ENCODE peak calls at places on chromosome 20, in four cellular contexts. L is choroid plexus epithelial cell, W is mucosa of gallbladder, C is ureter. I is an unnamed sample.

GRCh38 chr20:38075161-38075998 is 41.8 kb downstream of the RPRD1B start:
- DNase-seq in C (no peak), L (peak), W (no peak), I (peak)

GRCh38 chr20:34180460-34181108 is 60.6 kb upstream of the ASIP start:
- DNase-seq in C (peak), W (no peak), L (no peak), I (no peak)

GRCh38 chr20:16608265-16608636 is 35.0 kb upstream of the KIF16B start:
- DNase-seq in W (no peak), L (no peak), C (no peak), I (no peak)

GRCh38 chr20:64156136-64156885 is 7.9 kb upstream of the MYT1 start:
- DNase-seq in L (peak), C (peak), W (no peak), I (no peak)

GRCh38 chr20:19114410-19114809 is 98.0 kb upstream of the SLC24A3 start:
- DNase-seq in L (no peak), W (no peak), C (no peak), I (no peak)

GRCh38 chr20:37384683-37385174 is 38.8 kb downstream of the SRC start:
- DNase-seq in L (peak), W (peak), C (peak), I (peak)

GRCh38 chr20:891121-892080 is 24.7 kb downstream of the ANGPT4 start:
- DNase-seq in C (no peak), W (no peak), L (no peak), I (no peak)

GRCh38 chr20:48949304-48950170 is 28.0 kb downstream of the ARFGEF2 start:
- DNase-seq in W (no peak), L (no peak), C (no peak), I (no peak)

GRCh38 chr20:24682496-24683090 is 213.2 kb downstream of the SYNDIG1 start:
- DNase-seq in L (no peak), W (no peak), C (no peak), I (no peak)

GRCh38 chr20:46701057-46701456 is 8.4 kb upstream of the SLC2A10 start:
- DNase-seq in C (no peak), L (no peak), W (no peak), I (no peak)